ENCODE peak calls at places on chromosomes 5 and 9, in eight cellular contexts. H is aorta, B is endothelial cell of umbilical vein, L is GM23248, N is breast epithelium, V is spleen, Q is pancreas, Z is colonic mucosa. K is an unnamed sample. For H3K9me3, the result is how much of the 10 kb centered on the place peaks cover.

GRCh38 chr5:136686192-136686872 is 321.0 kb upstream of the TRPC7 start:
- DNase-seq in H (no peak), B (peak), L (peak), N (no peak), V (no peak), Q (no peak), Z (no peak), K (no peak)

GRCh38 chr5:149795360-149795759 is 65.2 kb downstream of the PPARGC1B start:
- DNase-seq in H (no peak), B (no peak), L (no peak), N (no peak), V (no peak), Q (no peak), Z (no peak), K (no peak)

GRCh38 chr9:102974530-102974929 is 20.6 kb upstream of the CYLC2 start:
- DNase-seq in H (no peak), B (no peak), L (no peak), N (no peak), V (no peak), Q (no peak), Z (no peak), K (no peak)

GRCh38 chr5:112381521-112381920 is 37.6 kb downstream of the EPB41L4A start:
- DNase-seq in H (no peak), B (no peak), L (no peak), N (no peak), V (no peak), Q (no peak), Z (no peak), K (no peak)

GRCh38 chr5:6188344-6188743 is 190.0 kb downstream of the MED10 start:
- DNase-seq in H (no peak), B (no peak), L (no peak), N (no peak), V (no peak), Q (no peak), Z (no peak), K (no peak)

GRCh38 chr5:150312518-150312917 is 9.8 kb upstream of the ARSI start:
- DNase-seq in H (no peak), B (no peak), L (no peak), N (no peak), V (no peak), Q (no peak), Z (no peak), K (no peak)

GRCh38 chr9:130352586-130353285 is 87.2 kb downstream of the HMCN2 start:
- DNase-seq in H (no peak), B (no peak), L (no peak), N (no peak), V (no peak), Q (no peak), Z (no peak), K (no peak)

GRCh38 chr5:126919566-126919965 is 110.8 kb downstream of the MARCHF3 start:
- DNase-seq in H (no peak), B (peak), L (no peak), N (no peak), V (no peak), Q (no peak), Z (no peak), K (no peak)

GRCh38 chr5:142360607-142361120 is 35.8 kb upstream of the SPRY4 start:
- DNase-seq in H (no peak), B (peak), L (peak), N (no peak), V (no peak), Q (no peak), Z (peak), K (no peak)

GRCh38 chr5:127275641-127276193 is 14.9 kb upstream of the MEGF10 start:
- DNase-seq in H (no peak), B (no peak), L (no peak), N (no peak), V (no peak), Q (no peak), Z (no peak), K (no peak)

GRCh38 chr9:135702002-135702721 is at the start of gene KCNT1:
- DNase-seq in H (no peak), B (peak), L (peak), N (no peak), V (no peak), Q (no peak), Z (peak), K (peak)

GRCh38 chr9:120480707-120481106 is 99.3 kb downstream of the CDK5RAP2 start:
- DNase-seq in H (no peak), B (peak), L (peak), N (no peak), V (no peak), Q (no peak), Z (no peak), K (no peak)

GRCh38 chr5:154285661-154286408 is 95.3 kb downstream of the GALNT10 start:
- DNase-seq in H (no peak), B (peak), L (peak), N (no peak), V (no peak), Q (no peak), Z (peak), K (no peak)

GRCh38 chr5:93621340-93621872 is 38.4 kb downstream of the NR2F1 start:
- DNase-seq in H (peak), B (peak), L (no peak), N (peak), V (peak), Q (peak), Z (peak), K (peak)

GRCh38 chr9:97315550-97315949 is 8.1 kb downstream of the CCDC180 start:
- DNase-seq in H (no peak), B (no peak), L (peak), N (no peak), V (no peak), Q (no peak), Z (no peak), K (no peak)

GRCh38 chr9:96741771-96742170 is 36.1 kb downstream of the ZNF510 start:
- DNase-seq in H (no peak), B (no peak), L (no peak), N (no peak), V (no peak), Q (no peak), Z (no peak), K (no peak)

GRCh38 chr9:94847486-94847885 is 121.0 kb downstream of the AOPEP start:
- DNase-seq in H (no peak), B (peak), L (peak), N (no peak), V (no peak), Q (no peak), Z (no peak), K (no peak)

GRCh38 chr5:176803943-176804498 is 6.3 kb upstream of the UNC5A start:
- DNase-seq in H (no peak), B (peak), L (peak), N (no peak), V (no peak), Q (peak), Z (no peak), K (no peak)

GRCh38 chr9:27888661-27889295 is 315.5 kb upstream of the C9orf72 start:
- DNase-seq in H (peak), B (no peak), L (peak), N (no peak), V (peak), Q (peak), Z (peak), K (peak)

GRCh38 chr5:131635755-131636479 is 888 bp upstream of the RAPGEF6 start:
- DNase-seq in H (no peak), B (peak), L (peak), N (no peak), V (no peak), Q (no peak), Z (no peak), K (no peak)

GRCh38 chr5:169029661-169030274 is 271.2 kb downstream of the SLIT3 start:
- DNase-seq in H (peak), B (no peak), L (peak), N (no peak), V (no peak), Q (no peak), Z (no peak), K (no peak)

GRCh38 chr5:100448250-100448649 is 86.9 kb upstream of the FAM174A start:
- DNase-seq in H (no peak), B (no peak), L (peak), N (no peak), V (no peak), Q (no peak), Z (no peak), K (no peak)

GRCh38 chr5:27472875-27473274 is 434.5 kb upstream of the CDH9 start:
- DNase-seq in H (no peak), B (no peak), L (peak), N (no peak), V (no peak), Q (no peak), Z (no peak), K (no peak)

GRCh38 chr9:112310826-112311225 is 22.6 kb downstream of the PTBP3 start:
- DNase-seq in H (no peak), B (no peak), L (no peak), N (no peak), V (no peak), Q (no peak), Z (no peak), K (no peak)

GRCh38 chr9:20838218-20838617 is 154.2 kb downstream of the FOCAD start:
- DNase-seq in H (no peak), B (no peak), L (peak), N (no peak), V (no peak), Q (no peak), Z (no peak), K (no peak)

GRCh38 chr9:76528056-76528455 is 69.1 kb downstream of the GCNT1 start:
- DNase-seq in H (no peak), B (no peak), L (peak), N (no peak), V (no peak), Q (no peak), Z (no peak), K (no peak)

GRCh38 chr9:94630281-94630680 is 9.0 kb downstream of the FBP1 start:
- DNase-seq in H (no peak), B (no peak), L (no peak), N (no peak), V (no peak), Q (no peak), Z (no peak), K (no peak)

GRCh38 chr5:41503321-41503720 is 7.1 kb downstream of the PLCXD3 start:
- DNase-seq in H (no peak), B (no peak), L (no peak), N (no peak), V (no peak), Q (no peak), Z (no peak), K (no peak)

GRCh38 chr5:150486402-150487198 is 21.3 kb upstream of the NDST1 start:
- DNase-seq in H (peak), B (peak), L (peak), N (peak), V (peak), Q (peak), Z (peak), K (peak)

GRCh38 chr5:107403561-107403960 is 267.2 kb downstream of the EFNA5 start:
- DNase-seq in H (no peak), B (no peak), L (no peak), N (no peak), V (no peak), Q (no peak), Z (no peak), K (no peak)

GRCh38 chr9:73515216-73515615 is 363.6 kb downstream of the ANXA1 start:
- DNase-seq in H (no peak), B (no peak), L (no peak), N (no peak), V (no peak), Q (no peak), Z (no peak), K (no peak)

DNA sequence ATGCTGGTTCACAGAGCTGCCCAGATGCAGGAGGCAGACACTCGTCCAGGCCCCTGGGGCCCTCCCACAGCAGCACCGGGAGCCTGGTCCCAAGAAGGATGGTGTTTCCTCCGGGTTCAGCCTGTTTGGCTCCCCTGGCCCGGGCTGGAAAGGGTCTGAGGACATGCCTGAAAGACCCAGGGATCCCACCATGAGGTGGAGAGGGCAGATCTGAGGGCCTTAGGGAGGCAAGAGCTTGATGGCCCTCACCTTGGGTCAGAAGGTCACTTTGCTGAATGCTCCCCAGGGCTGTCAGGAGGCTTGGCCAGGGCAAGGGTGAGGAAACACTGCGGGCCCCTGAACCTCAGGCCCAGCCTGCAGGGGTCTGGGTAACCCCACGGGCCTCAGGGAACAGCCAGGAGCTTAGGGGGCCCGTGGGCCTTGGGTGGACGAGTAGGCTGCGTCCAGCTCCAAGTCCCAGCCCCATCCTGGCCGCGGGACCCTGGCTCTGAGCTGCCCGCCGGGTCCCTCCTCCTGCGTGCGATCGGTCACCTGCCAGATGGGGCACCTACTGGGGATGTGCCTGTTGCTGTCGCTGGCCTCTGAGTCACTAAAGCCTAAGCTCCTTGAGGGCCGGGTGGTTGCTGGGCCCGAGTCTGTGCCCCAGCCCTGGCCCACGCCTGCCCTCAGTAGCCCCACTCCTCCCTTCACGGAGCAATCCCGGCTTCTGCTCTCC is 106.2 kb downstream of the ZNF354C start:
- DNase-seq in H (no peak), B (no peak), L (no peak), N (no peak), V (peak), Q (no peak), Z (no peak), K (no peak)
- H3K9me3 ChIP-seq in H (under half), B (under half), L (under half), N (under half), V (under half), Q (under half), Z (under half), K (under half)

DNA sequence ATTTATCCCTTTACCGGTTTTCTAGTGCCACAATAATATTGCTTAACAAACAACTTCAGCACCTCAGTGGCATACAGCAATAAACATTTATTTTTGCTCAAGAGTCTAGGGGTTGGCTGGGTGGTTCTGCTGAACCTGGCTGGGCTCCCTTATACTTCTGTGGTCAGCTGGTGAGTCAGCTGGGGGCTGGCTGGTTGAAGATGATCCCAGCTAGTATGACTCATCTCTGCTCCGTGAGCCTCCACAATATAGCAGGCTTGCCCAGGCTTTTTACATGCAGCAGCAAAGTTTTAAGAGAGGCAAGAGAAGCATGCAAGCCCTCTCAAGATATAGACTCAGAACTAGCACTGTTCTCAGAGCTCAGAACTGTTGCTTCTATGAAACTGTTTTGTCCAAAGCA is 523.5 kb upstream of the CLINT1 start:
- DNase-seq in H (peak), B (peak), L (peak), N (peak), V (no peak), Q (no peak), Z (peak), K (no peak)
- H3K9me3 ChIP-seq in H (under half), B (under half), L (under half), N (under half), V (under half), Q (under half), Z (under half), K (under half)

DNA sequence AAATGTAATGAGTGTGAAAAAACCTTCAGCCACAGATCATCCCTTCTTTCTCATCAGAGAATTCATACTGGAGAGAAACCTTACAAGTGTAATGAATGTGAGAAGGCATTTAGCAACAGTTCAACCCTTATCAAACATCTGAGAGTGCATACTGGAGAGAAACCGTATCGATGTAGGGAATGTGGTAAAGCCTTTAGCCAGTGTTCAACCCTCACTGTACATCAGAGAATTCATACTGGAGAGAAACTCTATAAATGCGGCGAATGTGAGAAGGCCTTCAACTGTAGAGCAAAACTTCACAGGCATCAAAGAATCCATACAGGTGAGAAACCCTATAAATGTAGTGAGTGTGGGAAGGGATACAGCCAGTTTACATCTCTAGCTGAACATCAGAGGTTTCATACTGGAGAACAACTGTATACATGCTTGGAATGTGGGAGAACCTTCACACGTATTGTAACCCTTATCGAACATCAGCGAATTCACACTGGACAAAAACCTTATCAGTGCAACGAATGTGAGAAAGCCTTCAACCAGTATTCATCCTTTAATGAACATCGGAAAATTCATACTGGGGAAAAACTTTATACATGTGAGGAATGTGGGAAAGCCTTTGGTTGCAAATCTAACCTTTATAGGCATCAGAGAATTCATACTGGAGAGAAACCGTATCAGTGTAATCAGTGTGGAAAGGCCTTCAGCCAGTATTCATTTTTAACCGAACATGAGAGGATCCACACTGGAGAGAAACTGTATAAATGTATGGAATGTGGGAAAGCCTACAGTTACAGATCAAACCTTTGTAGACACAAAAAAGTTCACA is 19.2 kb downstream of the ZNF354C start:
- DNase-seq in H (no peak), B (no peak), L (peak), N (no peak), V (no peak), Q (no peak), Z (no peak), K (no peak)
- H3K9me3 ChIP-seq in H (under half), B (under half), L (under half), N (half or more), V (half or more), Q (under half), Z (under half), K (under half)

GRCh38 chr5:56745864-56746263 is 69.5 kb upstream of the MAP3K1 start:
- DNase-seq in H (no peak), B (no peak), L (no peak), N (no peak), V (no peak), Q (no peak), Z (no peak), K (no peak)
- H3K9me3 ChIP-seq in H (under half), B (under half), L (under half), N (under half), V (under half), Q (under half), Z (under half), K (under half)

DNA sequence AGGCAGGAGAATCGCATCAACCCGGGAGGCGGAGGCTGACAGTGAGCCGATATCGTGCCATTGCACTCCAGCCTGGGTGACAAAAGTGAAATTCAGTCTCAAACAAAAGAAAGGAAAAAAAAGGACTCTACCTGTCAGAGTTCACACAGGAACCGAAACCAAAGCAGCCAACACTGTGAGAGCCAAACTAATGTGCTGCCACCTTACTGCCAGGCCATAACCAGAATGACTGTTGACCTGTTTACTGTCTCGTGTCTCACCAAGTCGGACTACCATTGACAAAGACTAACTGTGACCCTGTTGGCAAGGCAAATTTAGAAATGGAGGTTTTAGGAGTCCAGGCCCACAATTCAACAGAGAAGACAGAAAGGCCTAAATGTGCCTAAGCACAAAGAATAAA is 112.4 kb downstream of the ANXA2R start:
- DNase-seq in H (no peak), B (no peak), L (no peak), N (no peak), V (no peak), Q (no peak), Z (no peak), K (no peak)
- H3K9me3 ChIP-seq in H (under half), B (under half), L (under half), N (under half), V (under half), Q (under half), Z (under half), K (under half)

GRCh38 chr5:2376486-2376885 is 375.0 kb downstream of the IRX2 start:
- DNase-seq in H (no peak), B (no peak), L (no peak), N (no peak), V (no peak), Q (no peak), Z (no peak), K (no peak)

GRCh38 chr5:2378976-2379375 is 372.5 kb downstream of the IRX2 start:
- DNase-seq in H (no peak), B (no peak), L (no peak), N (no peak), V (peak), Q (no peak), Z (no peak), K (no peak)

GRCh38 chr5:2375796-2376195 is 375.7 kb downstream of the IRX2 start:
- DNase-seq in H (no peak), B (no peak), L (no peak), N (no peak), V (no peak), Q (no peak), Z (no peak), K (no peak)

GRCh38 chr5:2375291-2375690 is 376.2 kb downstream of the IRX2 start:
- DNase-seq in H (no peak), B (no peak), L (no peak), N (no peak), V (no peak), Q (no peak), Z (no peak), K (no peak)

DNA sequence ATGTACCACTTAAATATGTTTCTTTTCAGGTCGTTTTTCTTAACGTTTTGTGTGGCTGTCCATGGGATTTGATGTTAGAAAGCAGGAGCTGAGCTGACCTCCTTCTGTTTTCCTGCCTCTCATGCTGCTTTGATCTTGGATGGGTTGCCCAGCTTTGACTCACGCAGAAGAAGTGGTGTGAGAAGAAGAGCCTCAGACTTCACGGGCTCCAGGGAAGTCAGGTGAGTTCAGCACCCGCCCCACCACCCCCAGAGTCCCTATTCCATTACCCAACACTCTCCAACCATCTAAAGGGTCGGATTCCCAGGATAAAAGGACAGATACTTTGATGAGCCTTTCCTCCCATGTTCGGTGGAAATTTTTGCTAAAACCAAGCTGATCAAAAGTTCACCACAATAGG is 373.4 kb downstream of the IRX2 start:
- DNase-seq in H (no peak), B (no peak), L (no peak), N (no peak), V (no peak), Q (no peak), Z (no peak), K (no peak)
- H3K9me3 ChIP-seq in H (under half), B (under half), L (under half), N (under half), V (under half), Q (under half), Z (under half), K (under half)

DNA sequence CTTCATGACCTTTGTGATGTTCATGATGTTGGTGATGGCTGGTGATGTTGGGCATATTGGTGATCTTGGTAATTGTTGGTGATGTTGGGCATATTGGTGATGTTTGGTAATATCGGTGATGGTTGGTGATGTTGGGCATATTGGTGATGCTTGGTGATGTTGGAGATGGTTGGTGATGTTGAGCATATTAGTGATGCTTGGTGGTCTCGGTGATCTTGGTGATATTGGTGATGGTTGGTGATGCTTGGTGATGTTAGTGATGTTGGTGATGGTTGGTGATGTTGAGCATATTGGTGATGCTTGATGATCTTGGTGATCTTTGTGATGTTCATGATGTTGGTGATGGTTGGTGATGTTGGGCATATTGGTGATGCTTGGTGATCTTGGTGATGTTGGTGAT is 73.8 kb downstream of the IRX2 start:
- DNase-seq in H (no peak), B (no peak), L (no peak), N (no peak), V (no peak), Q (no peak), Z (no peak), K (no peak)
- H3K9me3 ChIP-seq in H (under half), B (under half), L (under half), N (under half), V (under half), Q (under half), Z (under half), K (under half)